ENCODE peak calls at places on chromosomes 6 and 20, in seven cellular contexts. W is gastrocnemius medialis, U is uterus, T is pancreas, A is aorta, M is ovary, N is HAP-1. F is an unnamed sample.

GRCh38 chr20:16942702-16943101 is 194.5 kb downstream of the OTOR start:
- DNase-seq in W (no peak), U (no peak), T (no peak), A (no peak), M (no peak), N (no peak), F (no peak)

GRCh38 chr20:54292186-54292585 is 84.3 kb downstream of the PFDN4 start:
- DNase-seq in W (no peak), U (no peak), T (no peak), A (no peak), M (no peak), N (no peak), F (no peak)

GRCh38 chr6:157597461-157598312 is 216.7 kb downstream of the ZDHHC14 start:
- DNase-seq in W (peak; percentile 40), U (peak; percentile 40), T (peak; percentile 52), A (peak; percentile 68), M (peak; percentile 37), N (peak; percentile 62), F (no peak)

GRCh38 chr20:54340667-54341081 is 132.8 kb downstream of the PFDN4 start:
- DNase-seq in W (no peak), U (no peak), T (no peak), A (no peak), M (no peak), N (no peak), F (no peak)

GRCh38 chr6:127690092-127690491 is 113.1 kb downstream of the C6orf58 start:
- DNase-seq in W (no peak), U (no peak), T (no peak), A (no peak), M (no peak), N (no peak), F (no peak)

GRCh38 chr6:119821380-119821779 is 471.8 kb upstream of the MAN1A1 start:
- DNase-seq in W (no peak), U (no peak), T (no peak), A (no peak), M (no peak), N (no peak), F (no peak)

GRCh38 chr6:128465368-128466343 is 54.7 kb downstream of the PTPRK start:
- DNase-seq in W (no peak), U (no peak), T (no peak), A (no peak), M (no peak), N (no peak), F (no peak)

GRCh38 chr20:20367681-20368413 is at the start of gene INSM1:
- DNase-seq in W (no peak), U (no peak), T (no peak), A (no peak), M (no peak), N (peak; percentile 72), F (no peak)

DNA sequence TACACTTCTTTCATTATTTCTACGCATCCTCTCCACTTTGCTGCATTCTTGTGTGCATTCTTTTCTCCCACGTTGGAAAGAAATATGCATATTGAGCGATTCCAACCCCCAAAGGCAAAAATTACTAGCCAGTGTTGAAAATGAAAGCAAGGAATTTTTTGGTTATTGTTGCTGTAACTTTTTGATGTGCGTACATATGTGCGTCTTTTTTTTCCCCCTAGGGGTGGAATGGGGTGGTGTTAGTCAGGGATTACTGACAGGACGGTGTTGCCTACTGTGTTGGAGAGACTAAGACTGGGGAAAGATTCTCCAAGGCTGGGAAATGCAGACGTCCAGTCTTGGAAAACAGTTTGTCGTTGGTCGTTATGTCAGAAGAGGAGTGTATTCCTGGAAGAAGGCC is 44.2 kb upstream of the ESR1 start:
- DNase-seq in W (no peak), U (peak; percentile 33), T (no peak), A (no peak), M (no peak), N (peak; percentile 65), F (no peak)
- H3K4me1 ChIP-seq in W (no peaks in the 10 kb centered on the region), U (no peaks in the 10 kb centered on the region), T (peaks cover 10% of the 10 kb centered on the region), A (no peaks in the 10 kb centered on the region), M (peaks cover 4% of the 10 kb centered on the region), N (peaks cover 5% of the 10 kb centered on the region), F (no peaks in the 10 kb centered on the region)

DNA sequence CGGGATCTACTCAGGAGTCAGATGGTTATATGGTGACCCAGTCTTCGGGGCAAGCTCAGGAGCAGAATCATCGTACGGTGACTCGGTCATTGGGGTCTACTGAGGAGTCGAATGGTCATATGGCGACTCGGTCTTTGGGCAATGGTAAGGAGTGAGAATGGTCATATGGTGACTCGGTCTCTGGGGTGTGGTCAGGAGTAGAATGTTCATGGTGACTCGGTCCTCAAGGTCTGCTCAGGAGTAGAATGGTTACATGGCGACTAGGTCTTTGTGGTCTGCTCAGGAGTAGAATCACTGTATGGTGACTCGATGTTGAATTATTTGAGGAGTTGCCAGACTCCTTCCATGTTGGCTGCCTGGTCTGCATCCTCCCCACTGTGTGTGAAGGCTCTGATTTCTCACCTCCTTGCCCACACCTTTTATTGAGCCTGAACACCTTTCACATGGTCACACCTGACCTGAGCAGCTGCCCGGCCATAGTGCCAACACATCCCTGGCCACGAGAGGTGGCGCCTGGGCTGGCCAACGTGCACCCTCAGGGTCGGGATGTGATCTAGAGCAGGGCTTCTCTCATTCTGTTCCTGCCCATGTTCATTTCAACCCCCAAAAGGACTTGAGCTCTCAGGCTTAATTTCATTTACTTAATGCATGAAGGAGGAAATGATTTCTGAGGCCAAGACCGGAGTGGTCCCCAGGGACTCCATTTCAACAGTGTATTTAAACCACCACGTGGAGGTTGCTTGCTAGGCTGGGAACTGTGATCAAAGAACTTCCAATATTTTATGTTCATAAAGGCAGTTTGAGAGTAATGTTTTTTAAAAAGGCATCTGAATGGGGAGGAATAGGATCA is 119.5 kb downstream of the PHACTR3 start:
- DNase-seq in W (no peak), U (no peak), T (no peak), A (no peak), M (no peak), N (no peak), F (no peak)
- H3K9me3 ChIP-seq in W (no peaks in the 10 kb centered on the region), U (no peaks in the 10 kb centered on the region), T (no peaks in the 10 kb centered on the region), A (no peaks in the 10 kb centered on the region), M (no peaks in the 10 kb centered on the region), N (no peaks in the 10 kb centered on the region), F (peaks cover 4% of the 10 kb centered on the region)

GRCh38 chr6:43222418-43223059 is 6.7 kb downstream of the DNPH1 start:
- DNase-seq in W (no peak), U (no peak), T (no peak), A (no peak), M (no peak), N (no peak), F (no peak)
- H3K4me3 ChIP-seq in W (no peak overlapping the region), U (no peak overlapping the region), T (no peak overlapping the region), A (no peak overlapping the region), M (no peak overlapping the region), N (no peak overlapping the region), F (no peak overlapping the region)

DNA sequence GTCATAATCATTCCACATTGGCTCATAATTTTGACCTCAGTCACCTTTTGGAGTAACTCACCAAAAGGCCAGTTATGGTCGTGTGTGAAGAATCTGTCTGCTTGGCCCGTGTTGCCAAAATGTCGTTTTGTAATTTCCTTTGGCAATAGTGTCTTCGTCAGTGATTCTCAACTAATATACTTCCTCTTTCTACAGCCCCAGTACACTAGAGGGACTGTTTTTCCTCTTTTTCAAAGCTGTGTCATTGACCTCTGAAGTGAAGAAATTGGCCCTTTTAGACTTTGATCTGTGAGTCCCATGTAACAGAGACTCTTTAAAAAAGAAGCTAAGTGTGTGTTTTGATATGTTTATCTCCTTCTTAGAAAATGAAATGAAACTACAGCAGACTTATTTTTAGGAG is 5.2 kb downstream of the FOXO3 start:
- DNase-seq in W (peak; percentile 67), U (peak; percentile 61), T (no peak), A (peak; percentile 63), M (no peak), N (no peak), F (peak; percentile 65)
- H3K4me1 ChIP-seq in W (peaks cover 69% of the 10 kb centered on the region), U (peaks cover 8% of the 10 kb centered on the region), T (peaks cover 47% of the 10 kb centered on the region), A (no peaks in the 10 kb centered on the region), M (peaks cover 8% of the 10 kb centered on the region), N (peaks cover 9% of the 10 kb centered on the region), F (peaks cover 32% of the 10 kb centered on the region)

GRCh38 chr6:167679791-167680604 is 146.7 kb upstream of the AFDN start:
- DNase-seq in W (no peak), U (no peak), T (no peak), A (peak; percentile 7), M (no peak), N (no peak), F (no peak)

GRCh38 chr6:167682546-167683027 is 144.1 kb upstream of the AFDN start:
- DNase-seq in W (no peak), U (no peak), T (peak; percentile 47), A (no peak), M (no peak), N (no peak), F (no peak)

GRCh38 chr6:167682125-167682524 is 144.6 kb upstream of the AFDN start:
- DNase-seq in W (no peak), U (no peak), T (no peak), A (peak; percentile 29), M (no peak), N (no peak), F (no peak)

GRCh38 chr6:167679137-167679736 is 147.5 kb upstream of the AFDN start:
- DNase-seq in W (no peak), U (no peak), T (no peak), A (no peak), M (no peak), N (no peak), F (no peak)

GRCh38 chr6:167680605-167681149 is 146.0 kb upstream of the AFDN start:
- DNase-seq in W (no peak), U (no peak), T (no peak), A (peak; percentile 11), M (no peak), N (no peak), F (no peak)
- H3K9me3 ChIP-seq in W (no peaks in the 10 kb centered on the region), U (no peaks in the 10 kb centered on the region), T (no peaks in the 10 kb centered on the region), A (no peaks in the 10 kb centered on the region), M (no peaks in the 10 kb centered on the region), N (no peaks in the 10 kb centered on the region), F (peaks cover 2% of the 10 kb centered on the region)

F was measured in lung.